ENCODE peak calls at places on chromosomes 12 and 14, in five cellular contexts. U, E, O, L and T are unnamed samples.

GRCh38 chr14:50363734-50364113 is 33.0 kb downstream of the CDKL1 start:
- DNase-seq in U (peak), O (peak), L (no peak), E (no peak), T (peak)

GRCh38 chr12:262113-262512 is 523 bp downstream of the SLC6A13 start:
- DNase-seq in U (no peak), L (no peak), O (no peak), E (no peak), T (no peak)

GRCh38 chr12:123034865-123035264 is 54.4 kb downstream of the ARL6IP4 start:
- DNase-seq in O (no peak), L (no peak), E (no peak), U (no peak), T (no peak)

GRCh38 chr12:39355841-39356240 is 87.1 kb downstream of the KIF21A start:
- DNase-seq in O (no peak), L (no peak), E (no peak), U (no peak), T (no peak)

GRCh38 chr14:60722163-60722835 is 1.9 kb downstream of the SIX4 start:
- DNase-seq in U (peak), E (peak), O (peak), L (peak), T (peak)

GRCh38 chr14:55673048-55673447 is 93.0 kb downstream of the KTN1 start:
- DNase-seq in U (no peak), E (no peak), O (no peak), L (no peak), T (no peak)

GRCh38 chr14:31263485-31264133 is 56.0 kb upstream of the HECTD1 start:
- DNase-seq in O (no peak), E (no peak), U (peak), L (peak), T (no peak)

GRCh38 chr12:3202734-3203446 is 125.7 kb downstream of the TSPAN9 start:
- DNase-seq in O (peak), U (peak), L (peak), E (peak), T (peak)

GRCh38 chr14:65472189-65472588 is 59.7 kb downstream of the FUT8 start:
- DNase-seq in E (no peak), O (no peak), U (no peak), L (no peak), T (no peak)

GRCh38 chr14:61090432-61091216 is 109.6 kb downstream of the SLC38A6 start:
- DNase-seq in U (no peak), O (no peak), E (no peak), L (no peak), T (no peak)

GRCh38 chr14:24322672-24323071 is 11.4 kb downstream of the LTB4R start:
- DNase-seq in O (no peak), E (peak), U (no peak), L (no peak), T (no peak)

GRCh38 chr12:19967001-19967400 is 401.3 kb upstream of the PDE3A start:
- DNase-seq in U (no peak), E (no peak), L (no peak), O (no peak), T (no peak)

DNA sequence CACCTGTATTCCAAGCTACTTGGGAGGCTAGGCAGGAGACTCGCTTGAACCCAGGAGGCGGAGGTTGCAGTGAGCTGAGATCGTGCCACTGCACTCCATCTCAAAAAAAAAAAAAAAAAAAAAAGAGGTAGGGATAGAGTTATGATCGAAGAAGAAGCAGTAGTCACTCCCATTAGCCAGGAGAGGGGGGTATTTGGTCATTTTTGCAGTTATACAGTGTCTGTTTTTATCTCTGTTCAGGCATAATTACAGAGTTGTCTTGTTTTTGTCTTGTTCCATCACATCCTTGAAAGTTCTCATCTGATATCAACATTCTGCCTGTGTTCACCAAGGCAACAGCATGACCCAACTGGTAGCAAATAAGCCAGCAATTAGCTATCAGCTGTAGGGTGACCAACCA is 98.5 kb upstream of the TMPO start:
- DNase-seq in O (no peak), U (peak), E (no peak), L (no peak), T (no peak)
- TF ChIP-seq CTCF in O (no peak), U (no peak), E (no peak), L (no peak), T (no peak)

GRCh38 chr12:6950401-6950801 is 755 bp upstream of the PTPN6 start:
- DNase-seq in E (no peak), U (no peak), O (peak), L (no peak), T (no peak)
- TF ChIP-seq CTCF in E (no peak), U (peak), O (peak), L (no peak), T (peak)

DNA sequence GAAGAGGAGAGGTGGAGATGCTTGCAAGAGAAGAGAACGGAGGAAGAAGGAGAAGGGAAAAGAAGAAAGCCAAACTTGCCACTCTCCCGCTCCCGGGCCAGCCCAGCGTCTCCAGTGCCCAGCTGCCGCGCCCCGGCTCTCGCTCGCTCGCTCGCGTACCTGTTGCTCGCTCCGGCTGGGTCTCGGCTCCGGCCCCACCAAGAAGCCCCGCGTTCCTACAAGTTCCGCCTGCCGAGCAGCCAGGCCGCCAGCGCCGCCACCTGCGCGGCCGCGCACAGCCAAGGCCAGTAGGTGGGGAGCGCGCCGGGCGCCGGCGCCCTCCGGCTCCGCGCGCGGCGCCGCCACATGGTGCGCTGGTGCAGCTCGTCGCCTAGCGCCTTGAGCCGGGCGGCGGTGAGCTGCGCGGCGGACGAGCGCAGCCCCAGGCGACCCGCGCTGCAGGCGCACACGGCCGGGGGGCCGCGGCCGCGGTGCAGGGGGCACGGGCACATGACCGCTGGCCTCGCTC is 370 bp downstream of the HRK start:
- DNase-seq in E (peak), U (peak), L (no peak), O (peak), T (peak)
- TF ChIP-seq CTCF in E (no peak), U (no peak), L (no peak), O (peak), T (peak)

GRCh38 chr12:119235352-119235751 is 56.6 kb downstream of the HSPB8 start:
- DNase-seq in E (no peak), L (no peak), O (no peak), U (no peak), T (no peak)
- TF ChIP-seq CTCF in E (peak), L (no peak), O (no peak), U (no peak), T (no peak)